ENCODE peak calls at places on chromosome 13, in nine cellular contexts. One of them, this sample, is unnamed.

GRCh38 chr13:49303533-49304252 is 56.0 kb downstream of the CDADC1 start:
- DNase-seq in ovary: no peak
- DNase-seq in effector memory CD4-positive, alpha-beta T cell: no peak
- DNase-seq in bronchial epithelial cell: no peak
- DNase-seq in psoas muscle: no peak
- DNase-seq in neural progenitor cell: no peak
- DNase-seq in cardiac fibroblast: no peak
- DNase-seq in mucosa of descending colon: peak; percentile 26
- DNase-seq in CD4-positive, CD25-positive, alpha-beta regulatory T cell: no peak
- DNase-seq in this sample: no peak

GRCh38 chr13:102697929-102698648 is 3.2 kb upstream of the METTL21C start:
- DNase-seq in ovary: no peak
- DNase-seq in effector memory CD4-positive, alpha-beta T cell: no peak
- DNase-seq in bronchial epithelial cell: no peak
- DNase-seq in psoas muscle: no peak
- DNase-seq in neural progenitor cell: no peak
- DNase-seq in cardiac fibroblast: no peak
- DNase-seq in mucosa of descending colon: no peak
- DNase-seq in CD4-positive, CD25-positive, alpha-beta regulatory T cell: no peak
- DNase-seq in this sample: no peak

GRCh38 chr13:98893361-98893760 is 84.5 kb downstream of the DOCK9 start:
- DNase-seq in ovary: no peak
- DNase-seq in effector memory CD4-positive, alpha-beta T cell: no peak
- DNase-seq in bronchial epithelial cell: no peak
- DNase-seq in psoas muscle: no peak
- DNase-seq in neural progenitor cell: no peak
- DNase-seq in cardiac fibroblast: no peak
- DNase-seq in mucosa of descending colon: no peak
- DNase-seq in CD4-positive, CD25-positive, alpha-beta regulatory T cell: no peak
- DNase-seq in this sample: no peak

GRCh38 chr13:40381935-40382764 is 284.3 kb downstream of the FOXO1 start:
- DNase-seq in ovary: no peak
- DNase-seq in effector memory CD4-positive, alpha-beta T cell: no peak
- DNase-seq in bronchial epithelial cell: no peak
- DNase-seq in psoas muscle: peak; percentile 77
- DNase-seq in neural progenitor cell: no peak
- DNase-seq in cardiac fibroblast: no peak
- DNase-seq in mucosa of descending colon: no peak
- DNase-seq in CD4-positive, CD25-positive, alpha-beta regulatory T cell: no peak
- DNase-seq in this sample: no peak

GRCh38 chr13:45932611-45933182 is 81.1 kb upstream of the SIAH3 start:
- DNase-seq in ovary: no peak
- DNase-seq in effector memory CD4-positive, alpha-beta T cell: no peak
- DNase-seq in bronchial epithelial cell: no peak
- DNase-seq in psoas muscle: no peak
- DNase-seq in neural progenitor cell: no peak
- DNase-seq in cardiac fibroblast: no peak
- DNase-seq in mucosa of descending colon: peak; percentile 5
- DNase-seq in CD4-positive, CD25-positive, alpha-beta regulatory T cell: no peak
- DNase-seq in this sample: no peak

GRCh38 chr13:62212246-62212645 is 796.6 kb upstream of the PCDH20 start:
- DNase-seq in ovary: no peak
- DNase-seq in effector memory CD4-positive, alpha-beta T cell: no peak
- DNase-seq in bronchial epithelial cell: no peak
- DNase-seq in psoas muscle: peak; percentile 27
- DNase-seq in neural progenitor cell: no peak
- DNase-seq in cardiac fibroblast: no peak
- DNase-seq in mucosa of descending colon: no peak
- DNase-seq in CD4-positive, CD25-positive, alpha-beta regulatory T cell: no peak
- DNase-seq in this sample: no peak

GRCh38 chr13:51066091-51066831 is 44.8 kb downstream of the C13orf42 start:
- DNase-seq in ovary: no peak
- DNase-seq in effector memory CD4-positive, alpha-beta T cell: no peak
- DNase-seq in bronchial epithelial cell: no peak
- DNase-seq in psoas muscle: no peak
- DNase-seq in neural progenitor cell: no peak
- DNase-seq in cardiac fibroblast: no peak
- DNase-seq in mucosa of descending colon: peak; percentile 16
- DNase-seq in CD4-positive, CD25-positive, alpha-beta regulatory T cell: no peak
- DNase-seq in this sample: no peak

GRCh38 chr13:89113744-89114143 is 1442.6 kb downstream of the SLITRK5 start:
- DNase-seq in ovary: no peak
- DNase-seq in effector memory CD4-positive, alpha-beta T cell: no peak
- DNase-seq in bronchial epithelial cell: no peak
- DNase-seq in psoas muscle: no peak
- DNase-seq in neural progenitor cell: peak; percentile 63
- DNase-seq in cardiac fibroblast: no peak
- DNase-seq in mucosa of descending colon: no peak
- DNase-seq in CD4-positive, CD25-positive, alpha-beta regulatory T cell: no peak
- DNase-seq in this sample: no peak

GRCh38 chr13:100521912-100522490 is 66.6 kb downstream of the GGACT start:
- DNase-seq in ovary: no peak
- DNase-seq in effector memory CD4-positive, alpha-beta T cell: no peak
- DNase-seq in bronchial epithelial cell: no peak
- DNase-seq in psoas muscle: no peak
- DNase-seq in neural progenitor cell: no peak
- DNase-seq in cardiac fibroblast: no peak
- DNase-seq in mucosa of descending colon: no peak
- DNase-seq in CD4-positive, CD25-positive, alpha-beta regulatory T cell: peak; percentile 17
- DNase-seq in this sample: no peak

GRCh38 chr13:42777476-42777875 is 3.9 kb upstream of the FAM216B start:
- DNase-seq in ovary: no peak
- DNase-seq in effector memory CD4-positive, alpha-beta T cell: no peak
- DNase-seq in bronchial epithelial cell: peak; percentile 18
- DNase-seq in psoas muscle: no peak
- DNase-seq in neural progenitor cell: no peak
- DNase-seq in cardiac fibroblast: no peak
- DNase-seq in mucosa of descending colon: no peak
- DNase-seq in CD4-positive, CD25-positive, alpha-beta regulatory T cell: no peak
- DNase-seq in this sample: no peak

GRCh38 chr13:42781362-42781761 is at the start of gene FAM216B:
- DNase-seq in ovary: no peak
- DNase-seq in effector memory CD4-positive, alpha-beta T cell: no peak
- DNase-seq in bronchial epithelial cell: no peak
- DNase-seq in psoas muscle: no peak
- DNase-seq in neural progenitor cell: no peak
- DNase-seq in cardiac fibroblast: peak; percentile 40
- DNase-seq in mucosa of descending colon: no peak
- DNase-seq in CD4-positive, CD25-positive, alpha-beta regulatory T cell: no peak
- DNase-seq in this sample: no peak

DNA sequence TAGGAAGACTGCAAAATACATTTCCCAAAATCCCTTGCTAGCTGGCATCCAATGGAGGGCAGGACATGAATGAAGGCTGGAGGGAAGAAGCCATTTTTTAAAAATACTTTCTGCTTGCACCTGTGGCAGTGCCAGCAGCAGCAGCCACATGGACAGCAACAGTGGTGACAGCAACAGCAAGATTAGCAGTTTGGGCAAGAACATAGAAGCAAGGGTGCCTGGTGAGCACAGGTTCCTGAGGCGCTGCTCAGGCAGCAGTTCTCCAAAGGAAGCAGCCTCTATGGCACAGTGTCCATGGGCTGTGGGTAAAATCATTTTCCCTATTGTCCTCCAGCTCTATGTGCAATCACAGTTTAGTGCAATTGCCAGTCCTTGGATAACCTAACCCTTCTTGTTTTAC is 1.3 kb upstream of the FAM216B start:
- DNase-seq in ovary: no peak
- DNase-seq in effector memory CD4-positive, alpha-beta T cell: no peak
- DNase-seq in bronchial epithelial cell: no peak
- DNase-seq in psoas muscle: no peak
- DNase-seq in neural progenitor cell: no peak
- DNase-seq in cardiac fibroblast: no peak
- DNase-seq in mucosa of descending colon: no peak
- DNase-seq in CD4-positive, CD25-positive, alpha-beta regulatory T cell: no peak
- DNase-seq in this sample: no peak
- H3K4me3 ChIP-seq in ovary: no peak overlapping the region
- H3K4me3 ChIP-seq in effector memory CD4-positive, alpha-beta T cell: no peak overlapping the region
- H3K4me3 ChIP-seq in bronchial epithelial cell: no peak overlapping the region
- H3K4me3 ChIP-seq in psoas muscle: no peak overlapping the region
- H3K4me3 ChIP-seq in neural progenitor cell: no peak overlapping the region
- H3K4me3 ChIP-seq in cardiac fibroblast: no peak overlapping the region
- H3K4me3 ChIP-seq in mucosa of descending colon: no peak overlapping the region
- H3K4me3 ChIP-seq in CD4-positive, CD25-positive, alpha-beta regulatory T cell: no peak overlapping the region
- H3K4me3 ChIP-seq in this sample: no peak overlapping the region

GRCh38 chr13:20942938-20943518 is 40.5 kb upstream of the XPO4 start:
- DNase-seq in ovary: peak; percentile 28
- DNase-seq in effector memory CD4-positive, alpha-beta T cell: no peak
- DNase-seq in bronchial epithelial cell: no peak
- DNase-seq in psoas muscle: no peak
- DNase-seq in neural progenitor cell: no peak
- DNase-seq in cardiac fibroblast: no peak
- DNase-seq in mucosa of descending colon: no peak
- DNase-seq in CD4-positive, CD25-positive, alpha-beta regulatory T cell: no peak
- DNase-seq in this sample: no peak

GRCh38 chr13:20945952-20946383 is 43.4 kb upstream of the XPO4 start:
- DNase-seq in ovary: no peak
- DNase-seq in effector memory CD4-positive, alpha-beta T cell: no peak
- DNase-seq in bronchial epithelial cell: no peak
- DNase-seq in psoas muscle: no peak
- DNase-seq in neural progenitor cell: peak; percentile 34
- DNase-seq in cardiac fibroblast: peak; percentile 18
- DNase-seq in mucosa of descending colon: peak; percentile 21
- DNase-seq in CD4-positive, CD25-positive, alpha-beta regulatory T cell: no peak
- DNase-seq in this sample: no peak

GRCh38 chr13:20939662-20940061 is 37.1 kb upstream of the XPO4 start:
- DNase-seq in ovary: no peak
- DNase-seq in effector memory CD4-positive, alpha-beta T cell: no peak
- DNase-seq in bronchial epithelial cell: peak; percentile 44
- DNase-seq in psoas muscle: peak; percentile 76
- DNase-seq in neural progenitor cell: no peak
- DNase-seq in cardiac fibroblast: no peak
- DNase-seq in mucosa of descending colon: no peak
- DNase-seq in CD4-positive, CD25-positive, alpha-beta regulatory T cell: no peak
- DNase-seq in this sample: no peak

GRCh38 chr13:20940083-20940482 is 37.5 kb upstream of the XPO4 start:
- DNase-seq in ovary: no peak
- DNase-seq in effector memory CD4-positive, alpha-beta T cell: no peak
- DNase-seq in bronchial epithelial cell: peak; percentile 47
- DNase-seq in psoas muscle: no peak
- DNase-seq in neural progenitor cell: no peak
- DNase-seq in cardiac fibroblast: peak; percentile 42
- DNase-seq in mucosa of descending colon: no peak
- DNase-seq in CD4-positive, CD25-positive, alpha-beta regulatory T cell: no peak
- DNase-seq in this sample: no peak

GRCh38 chr13:20943519-20944012 is 41.0 kb upstream of the XPO4 start:
- DNase-seq in ovary: peak; percentile 92
- DNase-seq in effector memory CD4-positive, alpha-beta T cell: peak; percentile 42
- DNase-seq in bronchial epithelial cell: peak; percentile 90
- DNase-seq in psoas muscle: peak; percentile 92
- DNase-seq in neural progenitor cell: peak; percentile 79
- DNase-seq in cardiac fibroblast: peak; percentile 95
- DNase-seq in mucosa of descending colon: peak; percentile 96
- DNase-seq in CD4-positive, CD25-positive, alpha-beta regulatory T cell: peak; percentile 42
- DNase-seq in this sample: peak; percentile 67
- H3K4me3 ChIP-seq in ovary: no peak overlapping the region
- H3K4me3 ChIP-seq in effector memory CD4-positive, alpha-beta T cell: no peak overlapping the region
- H3K4me3 ChIP-seq in bronchial epithelial cell: no peak overlapping the region
- H3K4me3 ChIP-seq in psoas muscle: no peak overlapping the region
- H3K4me3 ChIP-seq in neural progenitor cell: no peak overlapping the region
- H3K4me3 ChIP-seq in cardiac fibroblast: no peak overlapping the region
- H3K4me3 ChIP-seq in mucosa of descending colon: no peak overlapping the region
- H3K4me3 ChIP-seq in CD4-positive, CD25-positive, alpha-beta regulatory T cell: no peak overlapping the region
- H3K4me3 ChIP-seq in this sample: no peak overlapping the region

GRCh38 chr13:28531956-28532225 is 37.0 kb upstream of the FLT1 start:
- DNase-seq in ovary: no peak
- DNase-seq in effector memory CD4-positive, alpha-beta T cell: no peak
- DNase-seq in bronchial epithelial cell: no peak
- DNase-seq in psoas muscle: no peak
- DNase-seq in neural progenitor cell: no peak
- DNase-seq in cardiac fibroblast: no peak
- DNase-seq in mucosa of descending colon: no peak
- DNase-seq in CD4-positive, CD25-positive, alpha-beta regulatory T cell: no peak
- DNase-seq in this sample: no peak

GRCh38 chr13:28533441-28534166 is 38.7 kb upstream of the FLT1 start:
- DNase-seq in ovary: no peak
- DNase-seq in effector memory CD4-positive, alpha-beta T cell: no peak
- DNase-seq in bronchial epithelial cell: no peak
- DNase-seq in psoas muscle: no peak
- DNase-seq in neural progenitor cell: no peak
- DNase-seq in cardiac fibroblast: no peak
- DNase-seq in mucosa of descending colon: no peak
- DNase-seq in CD4-positive, CD25-positive, alpha-beta regulatory T cell: no peak
- DNase-seq in this sample: no peak

GRCh38 chr13:28531195-28531955 is 36.4 kb upstream of the FLT1 start:
- DNase-seq in ovary: no peak
- DNase-seq in effector memory CD4-positive, alpha-beta T cell: no peak
- DNase-seq in bronchial epithelial cell: no peak
- DNase-seq in psoas muscle: peak; percentile 68
- DNase-seq in neural progenitor cell: peak; percentile 79
- DNase-seq in cardiac fibroblast: peak; percentile 42
- DNase-seq in mucosa of descending colon: peak; percentile 38
- DNase-seq in CD4-positive, CD25-positive, alpha-beta regulatory T cell: no peak
- DNase-seq in this sample: no peak

GRCh38 chr13:28533049-28533436 is 38.1 kb upstream of the FLT1 start:
- DNase-seq in ovary: no peak
- DNase-seq in effector memory CD4-positive, alpha-beta T cell: no peak
- DNase-seq in bronchial epithelial cell: no peak
- DNase-seq in psoas muscle: no peak
- DNase-seq in neural progenitor cell: no peak
- DNase-seq in cardiac fibroblast: peak; percentile 6
- DNase-seq in mucosa of descending colon: no peak
- DNase-seq in CD4-positive, CD25-positive, alpha-beta regulatory T cell: no peak
- DNase-seq in this sample: no peak

GRCh38 chr13:28532226-28533048 is 37.5 kb upstream of the FLT1 start:
- DNase-seq in ovary: no peak
- DNase-seq in effector memory CD4-positive, alpha-beta T cell: no peak
- DNase-seq in bronchial epithelial cell: no peak
- DNase-seq in psoas muscle: peak; percentile 66
- DNase-seq in neural progenitor cell: peak; percentile 70
- DNase-seq in cardiac fibroblast: peak; percentile 17
- DNase-seq in mucosa of descending colon: no peak
- DNase-seq in CD4-positive, CD25-positive, alpha-beta regulatory T cell: no peak
- DNase-seq in this sample: no peak
- H3K4me3 ChIP-seq in ovary: peak overlapping the region; percentile 10
- H3K4me3 ChIP-seq in effector memory CD4-positive, alpha-beta T cell: no peak overlapping the region
- H3K4me3 ChIP-seq in bronchial epithelial cell: peak overlapping the region; percentile 14
- H3K4me3 ChIP-seq in psoas muscle: peak overlapping the region; percentile 59
- H3K4me3 ChIP-seq in neural progenitor cell: peak overlapping the region; percentile 66
- H3K4me3 ChIP-seq in cardiac fibroblast: peak overlapping the region; percentile 42
- H3K4me3 ChIP-seq in mucosa of descending colon: no peak overlapping the region
- H3K4me3 ChIP-seq in CD4-positive, CD25-positive, alpha-beta regulatory T cell: no peak overlapping the region
- H3K4me3 ChIP-seq in this sample: peak overlapping the region; percentile 54

DNA sequence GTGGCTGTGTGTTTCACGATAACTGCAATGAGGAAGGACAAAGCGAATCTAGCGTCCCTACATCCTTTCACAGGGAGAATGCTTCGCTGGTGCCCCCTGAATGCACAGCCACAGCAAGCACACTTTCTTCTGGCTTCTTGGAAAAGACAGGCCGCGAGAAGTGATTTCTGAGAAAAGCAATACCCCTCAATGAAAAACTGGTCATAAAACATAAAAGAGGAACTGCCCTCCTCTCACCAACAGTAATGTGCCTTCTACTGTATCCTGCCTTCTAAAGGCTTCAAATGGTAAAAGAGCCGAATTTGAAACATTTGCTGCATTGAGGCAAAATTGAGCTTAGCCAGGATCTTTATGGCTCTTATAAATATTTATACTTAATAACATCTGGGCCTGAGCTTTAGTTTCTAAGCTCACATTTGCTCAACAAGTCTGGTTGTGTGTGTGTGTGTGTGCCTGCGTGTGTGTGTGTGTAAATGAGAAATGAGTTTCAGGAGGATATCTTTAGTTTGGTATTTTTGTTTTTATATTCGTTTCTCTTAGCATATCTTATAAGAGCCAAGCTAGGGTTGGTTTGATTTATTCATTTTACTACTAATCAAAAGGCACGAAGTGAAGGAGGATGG is 246.1 kb upstream of the MAB21L1 start:
- DNase-seq in ovary: peak; percentile 21
- DNase-seq in effector memory CD4-positive, alpha-beta T cell: no peak
- DNase-seq in bronchial epithelial cell: no peak
- DNase-seq in psoas muscle: no peak
- DNase-seq in neural progenitor cell: no peak
- DNase-seq in cardiac fibroblast: no peak
- DNase-seq in mucosa of descending colon: peak; percentile 9
- DNase-seq in CD4-positive, CD25-positive, alpha-beta regulatory T cell: no peak
- DNase-seq in this sample: no peak
- H3K4me3 ChIP-seq in ovary: no peak overlapping the region
- H3K4me3 ChIP-seq in effector memory CD4-positive, alpha-beta T cell: no peak overlapping the region
- H3K4me3 ChIP-seq in bronchial epithelial cell: no peak overlapping the region
- H3K4me3 ChIP-seq in psoas muscle: no peak overlapping the region
- H3K4me3 ChIP-seq in neural progenitor cell: no peak overlapping the region
- H3K4me3 ChIP-seq in cardiac fibroblast: no peak overlapping the region
- H3K4me3 ChIP-seq in mucosa of descending colon: no peak overlapping the region
- H3K4me3 ChIP-seq in CD4-positive, CD25-positive, alpha-beta regulatory T cell: no peak overlapping the region
- H3K4me3 ChIP-seq in this sample: no peak overlapping the region

This sample was measured in Jurkat, Clone E6-1.